ENCODE peak calls at places on chromosomes 7 and 10, in four cellular contexts. R, F, E and T are unnamed samples.

GRCh38 chr10:132576671-132577349 is 39.2 kb downstream of the INPP5A start:
- DNase-seq in E (no peak), R (no peak), F (no peak), T (no peak)

GRCh38 chr7:55971045-55971444 is 6.7 kb downstream of the NIPSNAP2 start:
- DNase-seq in F (no peak), E (no peak), R (no peak), T (no peak)

GRCh38 chr7:133021196-133021595 is 60.7 kb downstream of the CHCHD3 start:
- DNase-seq in R (no peak), E (no peak), F (no peak), T (no peak)

GRCh38 chr7:64876792-64877713 is 26.0 kb upstream of the ZNF273 start:
- DNase-seq in F (no peak), R (no peak), E (no peak), T (no peak)

GRCh38 chr10:44316187-44316921 is 68.5 kb downstream of the CXCL12 start:
- DNase-seq in R (no peak), E (no peak), F (peak; percentile 97), T (peak; percentile 87)

GRCh38 chr10:127940866-127941640 is 34.1 kb downstream of the PTPRE start:
- DNase-seq in F (no peak), R (no peak), E (no peak), T (no peak)

GRCh38 chr10:4844864-4845263 is 18.9 kb downstream of the AKR1E2 start:
- DNase-seq in E (no peak), R (no peak), F (no peak), T (no peak)

GRCh38 chr7:45921699-45922519 is 837 bp upstream of the IGFBP3 start:
- DNase-seq in F (peak; percentile 33), R (peak; percentile 34), E (no peak), T (peak; percentile 54)

GRCh38 chr10:109591631-109592030 is 331.7 kb downstream of the XPNPEP1 start:
- DNase-seq in R (no peak), F (no peak), E (no peak), T (no peak)

GRCh38 chr7:46343802-46344201 is 422.7 kb upstream of the IGFBP3 start:
- DNase-seq in R (no peak), F (no peak), E (no peak), T (no peak)

GRCh38 chr10:129531969-129532660 is 65.1 kb downstream of the MGMT start:
- DNase-seq in F (no peak), E (no peak), R (no peak), T (no peak)

GRCh38 chr10:9010093-9010492 is 955.6 kb downstream of the GATA3 start:
- DNase-seq in R (no peak), F (no peak), E (no peak), T (no peak)

GRCh38 chr7:8149222-8149621 is 112.7 kb downstream of the ICA1 start:
- DNase-seq in E (no peak), R (no peak), F (no peak), T (no peak)

GRCh38 chr10:104638861-104639594 is 2.1 kb upstream of the SORCS3 start:
- DNase-seq in E (no peak), R (no peak), F (peak; percentile 33), T (peak; percentile 79)

GRCh38 chr10:4450981-4451501 is 375.0 kb upstream of the AKR1E2 start:
- DNase-seq in R (no peak), E (no peak), F (no peak), T (no peak)

GRCh38 chr7:11726251-11727155 is 105.5 kb downstream of the THSD7A start:
- DNase-seq in R (no peak), F (no peak), E (no peak), T (no peak)

GRCh38 chr10:114495303-114495702 is 91.0 kb upstream of the AFAP1L2 start:
- DNase-seq in E (no peak), R (no peak), F (no peak), T (no peak)

GRCh38 chr7:64630496-64630895 is 35.4 kb upstream of the ZNF107 start:
- DNase-seq in E (no peak), F (peak; percentile 49), R (peak; percentile 80), T (peak; percentile 27)

GRCh38 chr10:7426349-7426748 is 15.5 kb upstream of the SFMBT2 start:
- DNase-seq in E (no peak), F (no peak), R (no peak), T (no peak)

GRCh38 chr10:59700709-59701108 is 8.9 kb downstream of the SLC16A9 start:
- DNase-seq in E (no peak), R (no peak), F (no peak), T (peak; percentile 23)

GRCh38 chr10:71597821-71598498 is 121.6 kb downstream of the C10orf105 start:
- DNase-seq in E (no peak), F (peak; percentile 55), R (peak; percentile 28), T (no peak)

GRCh38 chr10:133327651-133328357 is 8.9 kb downstream of the CALY start:
- DNase-seq in F (no peak), E (no peak), R (no peak), T (no peak)

GRCh38 chr7:80386686-80387085 is 125.2 kb downstream of the GNAT3 start:
- DNase-seq in F (no peak), R (no peak), E (no peak), T (no peak)

GRCh38 chr10:5776150-5776880 is 36.9 kb downstream of the GDI2 start:
- DNase-seq in E (no peak), F (no peak), R (no peak), T (peak; percentile 18)

GRCh38 chr10:97525683-97526110 is 27.0 kb downstream of the UBTD1 start:
- DNase-seq in E (no peak), F (no peak), R (peak; percentile 79), T (no peak)

GRCh38 chr10:30047924-30048531 is 11.4 kb downstream of the JCAD start:
- DNase-seq in R (no peak), F (no peak), E (no peak), T (no peak)

GRCh38 chr10:25701651-25702050 is 232.4 kb upstream of the MYO3A start:
- DNase-seq in E (no peak), R (no peak), F (no peak), T (no peak)

GRCh38 chr7:136890379-136890778 is 21.9 kb downstream of the CHRM2 start:
- DNase-seq in R (no peak), F (no peak), E (no peak), T (no peak)

GRCh38 chr10:108749042-108749441 is 1174.3 kb downstream of the XPNPEP1 start:
- DNase-seq in E (no peak), R (no peak), F (no peak), T (no peak)

GRCh38 chr10:4736183-4736582 is 89.8 kb upstream of the AKR1E2 start:
- DNase-seq in E (no peak), R (no peak), F (no peak), T (no peak)

GRCh38 chr7:2621061-2621828 is 10.5 kb upstream of the TTYH3 start:
- DNase-seq in R (no peak), E (no peak), F (peak; percentile 40), T (no peak)

GRCh38 chr10:69635428-69636272 is 5.6 kb downstream of the FAM241B start:
- DNase-seq in E (no peak), R (no peak), F (no peak), T (no peak)

GRCh38 chr7:1238363-1239331 is 6.0 kb downstream of the UNCX start:
- DNase-seq in E (no peak), R (no peak), F (no peak), T (no peak)

GRCh38 chr10:84267503-84268126 is 22.8 kb downstream of the RGR start:
- DNase-seq in E (no peak), F (peak; percentile 38), R (peak; percentile 13), T (peak; percentile 49)

GRCh38 chr10:96400465-96400864 is 41.7 kb upstream of the OPALIN start:
- DNase-seq in R (no peak), E (no peak), F (no peak), T (no peak)

GRCh38 chr7:110591341-110591740 is 499.6 kb upstream of the LRRN3 start:
- DNase-seq in R (no peak), E (no peak), F (no peak), T (no peak)

GRCh38 chr7:110590415-110590814 is 500.5 kb upstream of the LRRN3 start:
- DNase-seq in E (no peak), F (no peak), R (no peak), T (no peak)

GRCh38 chr7:110595694-110596093 is 495.2 kb upstream of the LRRN3 start:
- DNase-seq in E (no peak), R (no peak), F (no peak), T (no peak)

GRCh38 chr7:110587294-110587693 is 503.6 kb upstream of the LRRN3 start:
- DNase-seq in E (no peak), F (no peak), R (no peak), T (no peak)

GRCh38 chr7:110592557-110592956 is 498.4 kb upstream of the LRRN3 start:
- DNase-seq in R (no peak), E (no peak), F (no peak), T (no peak)
- TF ChIP-seq FOXK2 in R (no peak), E (no peak), F (no peak), T (no peak)

GRCh38 chr10:120426306-120426705 is 30.7 kb upstream of the PLPP4 start:
- DNase-seq in E (no peak), F (no peak), R (no peak), T (no peak)
- TF ChIP-seq FOXK2 in E (no peak), F (no peak), R (no peak), T (no peak)

GRCh38 chr7:124201768-124202349 is 169.0 kb upstream of the TMEM229A start:
- DNase-seq in E (no peak), R (no peak), F (no peak), T (no peak)

GRCh38 chr7:124208173-124208572 is 175.3 kb upstream of the TMEM229A start:
- DNase-seq in R (no peak), E (no peak), F (no peak), T (no peak)

GRCh38 chr7:124202546-124202945 is 169.7 kb upstream of the TMEM229A start:
- DNase-seq in F (no peak), E (no peak), R (no peak), T (no peak)
- TF ChIP-seq FOXK2 in F (no peak), E (no peak), R (no peak), T (no peak)

GRCh38 chr10:73060738-73061635 is 35.7 kb downstream of the P4HA1 start:
- DNase-seq in E (no peak), R (peak; percentile 17), F (peak; percentile 33), T (peak; percentile 46)
- TF ChIP-seq FOXK2 in E (no peak), R (no peak), F (no peak), T (no peak)